ENCODE peak calls at places on chromosome 15, in ten cellular contexts. One of them, this sample, is unnamed.

GRCh38 chr15:92166751-92167412 is 226.8 kb upstream of the ST8SIA2 start:
- DNase-seq in foreskin keratinocyte: no peak
- DNase-seq in tibial nerve: no peak
- DNase-seq in A549: no peak
- DNase-seq in pancreas: no peak
- DNase-seq in K562: no peak
- DNase-seq in lower lobe of right lung: no peak
- DNase-seq in mammary epithelial cell: no peak
- DNase-seq in tibial artery: peak; percentile 9
- DNase-seq in CD8-positive, alpha-beta T cell: no peak
- DNase-seq in this sample: no peak

GRCh38 chr15:80259942-80260510 is 8.0 kb upstream of the CTXND1 start:
- DNase-seq in CD8-positive, alpha-beta T cell: no peak
- DNase-seq in lower lobe of right lung: no peak
- DNase-seq in A549: no peak
- DNase-seq in foreskin keratinocyte: no peak
- DNase-seq in tibial nerve: no peak
- DNase-seq in mammary epithelial cell: no peak
- DNase-seq in pancreas: peak; percentile 8
- DNase-seq in K562: no peak
- DNase-seq in tibial artery: peak; percentile 34
- DNase-seq in this sample: no peak

GRCh38 chr15:76928231-76928630 is 3.3 kb upstream of the RCN2 start:
- DNase-seq in tibial nerve: no peak
- DNase-seq in CD8-positive, alpha-beta T cell: no peak
- DNase-seq in pancreas: no peak
- DNase-seq in mammary epithelial cell: no peak
- DNase-seq in lower lobe of right lung: no peak
- DNase-seq in tibial artery: no peak
- DNase-seq in K562: no peak
- DNase-seq in A549: no peak
- DNase-seq in foreskin keratinocyte: no peak
- DNase-seq in this sample: no peak

GRCh38 chr15:79952329-79952728 is 18.7 kb downstream of the BCL2A1 start:
- DNase-seq in tibial artery: no peak
- DNase-seq in lower lobe of right lung: no peak
- DNase-seq in K562: no peak
- DNase-seq in pancreas: no peak
- DNase-seq in mammary epithelial cell: no peak
- DNase-seq in A549: no peak
- DNase-seq in foreskin keratinocyte: no peak
- DNase-seq in tibial nerve: no peak
- DNase-seq in CD8-positive, alpha-beta T cell: no peak
- DNase-seq in this sample: no peak

GRCh38 chr15:40929730-40930429 is 740 bp downstream of the DLL4 start:
- DNase-seq in tibial artery: no peak
- DNase-seq in foreskin keratinocyte: no peak
- DNase-seq in pancreas: peak; percentile 55
- DNase-seq in tibial nerve: peak; percentile 14
- DNase-seq in K562: peak; percentile 39
- DNase-seq in lower lobe of right lung: peak; percentile 75
- DNase-seq in A549: peak; percentile 56
- DNase-seq in CD8-positive, alpha-beta T cell: no peak
- DNase-seq in mammary epithelial cell: peak; percentile 45
- DNase-seq in this sample: no peak

GRCh38 chr15:96300808-96301207 is 29.7 kb upstream of the NR2F2 start:
- DNase-seq in foreskin keratinocyte: no peak
- DNase-seq in mammary epithelial cell: no peak
- DNase-seq in A549: no peak
- DNase-seq in tibial nerve: no peak
- DNase-seq in tibial artery: no peak
- DNase-seq in pancreas: no peak
- DNase-seq in K562: no peak
- DNase-seq in CD8-positive, alpha-beta T cell: no peak
- DNase-seq in lower lobe of right lung: no peak
- DNase-seq in this sample: no peak

GRCh38 chr15:40338921-40339620 is 1.7 kb downstream of the CCDC9B start:
- DNase-seq in mammary epithelial cell: peak; percentile 96
- DNase-seq in CD8-positive, alpha-beta T cell: no peak
- DNase-seq in tibial nerve: no peak
- DNase-seq in foreskin keratinocyte: peak; percentile 85
- DNase-seq in lower lobe of right lung: no peak
- DNase-seq in A549: peak; percentile 73
- DNase-seq in K562: no peak
- DNase-seq in tibial artery: peak; percentile 86
- DNase-seq in pancreas: peak; percentile 55
- DNase-seq in this sample: peak; percentile 38

GRCh38 chr15:75578206-75578947 is 738 bp downstream of the PTPN9 start:
- DNase-seq in A549: peak; percentile 36
- DNase-seq in pancreas: no peak
- DNase-seq in mammary epithelial cell: peak; percentile 14
- DNase-seq in tibial nerve: no peak
- DNase-seq in lower lobe of right lung: peak; percentile 62
- DNase-seq in foreskin keratinocyte: no peak
- DNase-seq in tibial artery: peak; percentile 66
- DNase-seq in CD8-positive, alpha-beta T cell: peak; percentile 14
- DNase-seq in K562: peak; percentile 71
- DNase-seq in this sample: no peak

GRCh38 chr15:39014682-39015081 is 450.1 kb upstream of the RASGRP1 start:
- DNase-seq in A549: no peak
- DNase-seq in tibial artery: no peak
- DNase-seq in mammary epithelial cell: no peak
- DNase-seq in lower lobe of right lung: no peak
- DNase-seq in foreskin keratinocyte: no peak
- DNase-seq in CD8-positive, alpha-beta T cell: no peak
- DNase-seq in pancreas: no peak
- DNase-seq in K562: no peak
- DNase-seq in tibial nerve: no peak
- DNase-seq in this sample: no peak

GRCh38 chr15:97653896-97654295 is 306.6 kb upstream of the ARRDC4 start:
- DNase-seq in lower lobe of right lung: no peak
- DNase-seq in pancreas: no peak
- DNase-seq in tibial artery: no peak
- DNase-seq in A549: no peak
- DNase-seq in foreskin keratinocyte: no peak
- DNase-seq in CD8-positive, alpha-beta T cell: no peak
- DNase-seq in mammary epithelial cell: no peak
- DNase-seq in K562: no peak
- DNase-seq in tibial nerve: no peak
- DNase-seq in this sample: no peak

GRCh38 chr15:85044251-85044853 is 62.7 kb downstream of the PDE8A start:
- DNase-seq in mammary epithelial cell: peak; percentile 40
- DNase-seq in tibial artery: no peak
- DNase-seq in tibial nerve: peak; percentile 75
- DNase-seq in pancreas: peak; percentile 53
- DNase-seq in K562: peak; percentile 46
- DNase-seq in A549: peak; percentile 89
- DNase-seq in lower lobe of right lung: no peak
- DNase-seq in CD8-positive, alpha-beta T cell: peak; percentile 57
- DNase-seq in foreskin keratinocyte: peak; percentile 12
- DNase-seq in this sample: no peak

GRCh38 chr15:41659190-41659589 is 1.0 kb upstream of the MGA start:
- DNase-seq in lower lobe of right lung: no peak
- DNase-seq in foreskin keratinocyte: no peak
- DNase-seq in A549: no peak
- DNase-seq in tibial artery: no peak
- DNase-seq in K562: no peak
- DNase-seq in tibial nerve: no peak
- DNase-seq in mammary epithelial cell: no peak
- DNase-seq in CD8-positive, alpha-beta T cell: no peak
- DNase-seq in pancreas: no peak
- DNase-seq in this sample: no peak

DNA sequence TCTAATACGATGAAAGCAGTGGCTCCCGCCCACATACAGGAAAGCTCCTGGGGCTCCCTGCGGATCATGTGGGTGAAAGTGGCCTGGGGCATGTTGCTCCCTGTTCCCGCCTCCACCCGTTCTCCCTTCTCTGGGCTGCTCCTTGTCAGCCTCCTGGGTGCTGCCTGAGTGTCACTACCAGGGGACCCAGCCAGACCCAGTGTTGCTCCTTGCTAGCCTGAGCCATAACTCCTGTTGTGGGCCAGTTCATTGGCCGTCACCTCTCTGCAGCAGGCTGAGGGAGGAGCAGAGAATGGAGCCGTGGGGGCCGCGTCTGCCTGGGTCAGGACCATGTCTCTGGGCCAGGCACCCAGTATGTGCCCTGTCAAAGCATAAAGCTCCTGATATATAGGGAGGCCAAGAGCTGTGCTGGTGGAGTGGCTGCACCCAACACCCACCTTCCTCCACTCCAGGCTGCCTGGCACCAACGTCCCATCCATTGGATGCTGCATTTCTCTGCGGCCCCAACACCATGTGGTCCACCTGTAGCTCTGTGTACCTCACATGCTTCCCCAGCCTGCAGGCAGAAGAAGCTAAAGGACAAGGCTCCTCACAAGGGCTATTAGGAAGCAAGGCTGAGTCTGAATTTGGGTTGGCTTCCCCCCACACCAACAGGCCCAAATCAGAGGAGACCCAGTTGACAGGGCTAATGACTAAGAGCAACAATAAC is 40.5 kb downstream of the KLF13 start:
- DNase-seq in K562: no peak
- DNase-seq in mammary epithelial cell: no peak
- DNase-seq in tibial nerve: no peak
- DNase-seq in tibial artery: peak; percentile 73
- DNase-seq in pancreas: no peak
- DNase-seq in CD8-positive, alpha-beta T cell: no peak
- DNase-seq in lower lobe of right lung: peak; percentile 61
- DNase-seq in A549: no peak
- DNase-seq in foreskin keratinocyte: no peak
- DNase-seq in this sample: no peak
- H3K4me1 ChIP-seq in K562: peaks cover 37% of the 10 kb centered on the region
- H3K4me1 ChIP-seq in mammary epithelial cell: peaks cover 48% of the 10 kb centered on the region
- H3K4me1 ChIP-seq in tibial nerve: no peaks in the 10 kb centered on the region
- H3K4me1 ChIP-seq in tibial artery: no peaks in the 10 kb centered on the region
- H3K4me1 ChIP-seq in pancreas: peaks cover 52% of the 10 kb centered on the region
- H3K4me1 ChIP-seq in CD8-positive, alpha-beta T cell: peaks cover 97% of the 10 kb centered on the region
- H3K4me1 ChIP-seq in lower lobe of right lung: peaks cover 96% of the 10 kb centered on the region
- H3K4me1 ChIP-seq in A549: peaks cover 8% of the 10 kb centered on the region
- H3K4me1 ChIP-seq in foreskin keratinocyte: peaks cover 34% of the 10 kb centered on the region
- H3K4me1 ChIP-seq in this sample: peaks cover 64% of the 10 kb centered on the region

DNA sequence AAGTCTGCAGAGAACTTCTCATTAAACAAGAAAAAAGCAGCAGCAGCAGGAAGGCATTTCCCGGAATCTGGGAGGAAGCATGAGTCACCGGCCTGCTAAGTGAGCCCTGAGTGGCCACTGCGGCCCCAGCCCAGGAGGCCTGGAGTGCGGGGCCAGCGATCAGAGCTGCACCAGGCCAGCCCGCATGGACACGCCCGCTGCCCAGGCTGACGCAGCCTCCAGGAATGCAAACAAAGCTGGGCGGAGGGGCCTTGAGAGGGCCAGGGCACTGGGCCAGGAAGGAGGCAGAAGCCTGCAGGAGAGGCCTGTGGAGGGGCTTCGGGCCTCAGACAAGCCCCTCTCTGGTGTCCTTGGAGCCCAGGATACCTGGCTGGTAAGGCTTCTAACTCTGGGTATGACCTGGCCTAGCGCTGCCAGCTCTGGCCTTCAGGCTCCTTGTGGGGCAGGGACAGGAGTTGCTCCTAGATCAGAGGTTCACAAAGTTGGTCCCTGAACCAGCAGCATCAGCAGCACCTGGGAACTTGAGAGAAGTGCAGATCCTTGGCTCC is 101.2 kb downstream of the SMAD6 start:
- DNase-seq in foreskin keratinocyte: no peak
- DNase-seq in tibial nerve: peak; percentile 60
- DNase-seq in A549: peak; percentile 95
- DNase-seq in pancreas: peak; percentile 82
- DNase-seq in K562: peak; percentile 93
- DNase-seq in mammary epithelial cell: peak; percentile 87
- DNase-seq in CD8-positive, alpha-beta T cell: no peak
- DNase-seq in tibial artery: peak; percentile 94
- DNase-seq in lower lobe of right lung: peak; percentile 93
- DNase-seq in this sample: peak; percentile 70
- H3K27ac ChIP-seq in foreskin keratinocyte: no peak overlapping the region
- H3K27ac ChIP-seq in tibial nerve: peak overlapping the region; percentile 95
- H3K27ac ChIP-seq in A549: peak overlapping the region; percentile 93
- H3K27ac ChIP-seq in pancreas: peak overlapping the region; percentile 39
- H3K27ac ChIP-seq in K562: peak overlapping the region; percentile 79
- H3K27ac ChIP-seq in mammary epithelial cell: no peak overlapping the region
- H3K27ac ChIP-seq in CD8-positive, alpha-beta T cell: no peak overlapping the region
- H3K27ac ChIP-seq in tibial artery: peak overlapping the region; percentile 66
- H3K27ac ChIP-seq in lower lobe of right lung: peak overlapping the region; percentile 80
- H3K27ac ChIP-seq in this sample: peak overlapping the region; percentile 89

DNA sequence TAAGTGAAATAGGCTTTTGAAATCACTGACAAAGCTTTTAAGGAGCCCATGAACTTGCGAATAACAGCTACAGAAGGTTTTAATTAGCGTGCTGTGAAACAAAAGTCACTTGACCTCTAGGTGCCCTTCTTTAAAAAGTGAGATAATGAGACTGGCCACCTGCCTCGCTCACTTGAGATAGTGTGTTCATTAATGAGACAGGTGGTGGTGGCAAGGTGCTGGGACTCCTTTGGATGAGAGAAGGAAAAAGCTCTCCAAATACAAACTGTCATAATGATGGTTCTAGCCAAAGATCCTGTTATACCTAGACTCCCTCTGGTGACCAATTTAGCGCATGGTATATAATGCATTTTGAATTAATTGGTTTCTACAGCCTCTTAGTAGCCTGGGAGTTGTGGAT is 22.7 kb upstream of the IREB2 start:
- DNase-seq in tibial nerve: no peak
- DNase-seq in foreskin keratinocyte: no peak
- DNase-seq in CD8-positive, alpha-beta T cell: no peak
- DNase-seq in lower lobe of right lung: no peak
- DNase-seq in K562: peak; percentile 27
- DNase-seq in A549: peak; percentile 54
- DNase-seq in pancreas: no peak
- DNase-seq in mammary epithelial cell: peak; percentile 22
- DNase-seq in tibial artery: no peak
- DNase-seq in this sample: no peak
- TF ChIP-seq CTCF in tibial nerve: peak; percentile 15
- TF ChIP-seq CTCF in foreskin keratinocyte: peak; percentile 66
- TF ChIP-seq CTCF in CD8-positive, alpha-beta T cell: no peak
- TF ChIP-seq CTCF in lower lobe of right lung: no peak
- TF ChIP-seq CTCF in K562: peak; percentile 23
- TF ChIP-seq CTCF in A549: peak; percentile 59
- TF ChIP-seq CTCF in pancreas: no peak
- TF ChIP-seq CTCF in mammary epithelial cell: peak; percentile 16
- TF ChIP-seq CTCF in tibial artery: no peak
- TF ChIP-seq CTCF in this sample: no peak

DNA sequence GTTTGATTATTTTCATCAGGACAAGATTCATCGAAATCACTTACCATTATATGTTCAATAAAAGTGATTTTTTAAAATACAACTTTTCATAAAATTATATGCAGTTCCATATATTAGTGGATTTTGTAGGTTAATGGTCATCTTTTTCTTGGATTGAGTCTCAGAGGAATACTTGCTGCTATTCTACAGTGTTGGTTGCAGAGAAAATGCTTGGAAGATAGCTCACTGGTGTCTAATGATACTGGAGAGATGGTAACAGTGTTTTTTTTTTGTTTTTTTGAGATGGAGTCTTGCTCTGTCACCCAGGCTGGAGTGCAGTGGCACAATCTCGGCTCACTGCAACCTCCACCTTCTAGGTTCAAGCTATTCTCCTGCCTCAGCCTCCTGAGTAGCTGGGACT is 143.3 kb downstream of the TCF12 start:
- DNase-seq in lower lobe of right lung: no peak
- DNase-seq in A549: no peak
- DNase-seq in CD8-positive, alpha-beta T cell: no peak
- DNase-seq in K562: no peak
- DNase-seq in pancreas: no peak
- DNase-seq in mammary epithelial cell: no peak
- DNase-seq in tibial nerve: no peak
- DNase-seq in foreskin keratinocyte: no peak
- DNase-seq in tibial artery: no peak
- DNase-seq in this sample: no peak
- H3K4me1 ChIP-seq in lower lobe of right lung: peaks cover 10% of the 10 kb centered on the region
- H3K4me1 ChIP-seq in A549: peaks cover 27% of the 10 kb centered on the region
- H3K4me1 ChIP-seq in CD8-positive, alpha-beta T cell: peaks cover 4% of the 10 kb centered on the region
- H3K4me1 ChIP-seq in K562: no peaks in the 10 kb centered on the region
- H3K4me1 ChIP-seq in pancreas: peaks cover 6% of the 10 kb centered on the region
- H3K4me1 ChIP-seq in mammary epithelial cell: peaks cover 42% of the 10 kb centered on the region
- H3K4me1 ChIP-seq in tibial nerve: no peaks in the 10 kb centered on the region
- H3K4me1 ChIP-seq in foreskin keratinocyte: peaks cover 53% of the 10 kb centered on the region
- H3K4me1 ChIP-seq in tibial artery: no peaks in the 10 kb centered on the region
- H3K4me1 ChIP-seq in this sample: peaks cover 38% of the 10 kb centered on the region

This sample was measured in thoracic aorta.